ENCODE peak calls at places on chromosomes 2 and 18, in four cellular contexts. H is PC-3, U is neural progenitor cell, E is HCT116. W is an unnamed sample.

GRCh38 chr2:209579236-209579749 is 155.4 kb downstream of the MAP2 start:
- DNase-seq in H (no peak), U (peak; percentile 66), E (no peak), W (peak; percentile 50)

GRCh38 chr18:58135170-58135569 is 91.1 kb downstream of the NEDD4L start:
- DNase-seq in H (peak; percentile 60), U (no peak), E (no peak), W (peak; percentile 71)

GRCh38 chr2:18092760-18093159 is 214.3 kb downstream of the KCNS3 start:
- DNase-seq in H (no peak), U (no peak), E (no peak), W (no peak)

GRCh38 chr2:215435261-215435808 is 533 bp downstream of the FN1 start:
- DNase-seq in H (peak; percentile 37), U (peak; percentile 86), E (no peak), W (peak; percentile 70)

GRCh38 chr2:206728277-206729199 is 10.3 kb upstream of the DYTN start:
- DNase-seq in H (peak; percentile 82), U (no peak), E (peak; percentile 1), W (peak; percentile 56)

GRCh38 chr2:163338270-163338669 is 397.5 kb downstream of the FIGN start:
- DNase-seq in H (no peak), U (peak; percentile 8), E (no peak), W (no peak)

GRCh38 chr18:48408727-48409590 is at the start of gene ZBTB7C:
- DNase-seq in H (no peak), U (peak; percentile 86), E (no peak), W (peak; percentile 61)

GRCh38 chr2:235669983-235670962 is 176.4 kb downstream of the AGAP1 start:
- DNase-seq in H (peak; percentile 64), U (peak; percentile 92), E (no peak), W (peak; percentile 96)

GRCh38 chr18:12373032-12373770 is 3.8 kb downstream of the AFG3L2 start:
- DNase-seq in H (no peak), U (no peak), E (no peak), W (peak; percentile 14)

GRCh38 chr2:75464348-75464946 is 96.3 kb downstream of the EVA1A start:
- DNase-seq in H (peak; percentile 60), U (no peak), E (peak; percentile 3), W (peak; percentile 58)

GRCh38 chr2:120602251-120602650 is 133.4 kb upstream of the GLI2 start:
- DNase-seq in H (no peak), U (no peak), E (no peak), W (peak; percentile 81)

GRCh38 chr2:216540920-216541319 is 42.3 kb downstream of the RPL37A start:
- DNase-seq in H (no peak), U (no peak), E (no peak), W (no peak)

GRCh38 chr18:26700201-26700600 is 151.8 kb upstream of the KCTD1 start:
- DNase-seq in H (no peak), U (no peak), E (no peak), W (no peak)

GRCh38 chr2:201353116-201353515 is 4.0 kb downstream of the FLACC1 start:
- DNase-seq in H (no peak), U (no peak), E (no peak), W (no peak)

GRCh38 chr2:216555274-216555673 is 56.6 kb downstream of the RPL37A start:
- DNase-seq in H (peak; percentile 63), U (no peak), E (no peak), W (peak; percentile 79)

GRCh38 chr18:47345996-47346395 is 94.5 kb upstream of the SKOR2 start:
- DNase-seq in H (no peak), U (no peak), E (no peak), W (no peak)

GRCh38 chr2:238714038-238714528 is 133.8 kb upstream of the TWIST2 start:
- DNase-seq in H (no peak), U (no peak), E (no peak), W (peak; percentile 74)

GRCh38 chr2:121501070-121501469 is 29.6 kb upstream of the RNU4ATAC start:
- DNase-seq in H (peak; percentile 40), U (no peak), E (no peak), W (peak; percentile 81)

GRCh38 chr2:62184499-62185045 is 11.3 kb upstream of the B3GNT2 start:
- DNase-seq in H (no peak), U (no peak), E (no peak), W (no peak)

GRCh38 chr2:179981085-179981484 is 26.0 kb downstream of the CWC22 start:
- DNase-seq in H (peak; percentile 93), U (no peak), E (no peak), W (peak; percentile 71)

GRCh38 chr2:240576436-240577205 is 8.3 kb downstream of the RNPEPL1 start:
- DNase-seq in H (no peak), U (no peak), E (no peak), W (no peak)

GRCh38 chr18:26350961-26351360 is 124.7 kb downstream of the TAF4B start:
- DNase-seq in H (no peak), U (no peak), E (no peak), W (no peak)

GRCh38 chr2:84494070-84494469 is 22.2 kb upstream of the DNAH6 start:
- DNase-seq in H (peak; percentile 64), U (no peak), E (no peak), W (peak; percentile 60)

GRCh38 chr2:62972601-62973000 is 78.0 kb upstream of the OTX1 start:
- DNase-seq in H (no peak), U (no peak), E (no peak), W (no peak)

GRCh38 chr2:24919100-24919976 is 699 bp downstream of the ADCY3 start:
- DNase-seq in H (peak; percentile 54), U (no peak), E (no peak), W (peak; percentile 65)

GRCh38 chr18:67770520-67770919 is 254.0 kb upstream of the DSEL start:
- DNase-seq in H (no peak), U (no peak), E (no peak), W (no peak)

GRCh38 chr2:46569061-46569560 is 89.7 kb downstream of the TMEM247 start:
- DNase-seq in H (no peak), U (no peak), E (no peak), W (no peak)

GRCh38 chr2:123953848-123954247 is 71.2 kb upstream of the CNTNAP5 start:
- DNase-seq in H (peak; percentile 97), U (no peak), E (no peak), W (peak; percentile 19)

GRCh38 chr18:44627245-44627644 is 53.4 kb upstream of the SETBP1 start:
- DNase-seq in H (peak; percentile 8), U (no peak), E (no peak), W (peak; percentile 74)

DNA sequence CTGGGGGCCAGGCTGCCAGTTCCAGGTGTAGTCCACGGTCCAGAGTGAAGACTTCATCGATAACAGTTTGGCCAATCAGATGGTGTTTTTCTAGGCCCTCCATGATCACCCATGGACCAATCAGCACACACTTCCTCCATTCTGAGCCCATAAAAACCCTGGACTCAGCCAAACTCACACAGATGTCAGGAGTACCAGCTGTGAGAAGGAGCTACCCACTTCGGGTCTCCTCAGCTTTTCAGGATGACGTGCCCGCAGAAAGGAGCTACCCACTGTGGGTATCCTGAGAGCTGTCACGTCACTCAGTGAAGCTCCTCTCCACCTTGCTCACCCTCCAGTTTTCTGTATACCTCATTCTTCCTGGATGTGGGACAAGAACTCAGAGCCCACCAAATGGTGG is 210.0 kb upstream of the RASGRP3 start:
- DNase-seq in H (no peak), U (no peak), E (no peak), W (no peak)
- TF ChIP-seq EZH2phosphoT487 in H (no peak), U (no peak), E (no peak), W (no peak)

GRCh38 chr2:237264480-237265219 is 149.3 kb downstream of the COL6A3 start:
- DNase-seq in H (peak; percentile 89), U (no peak), E (no peak), W (peak; percentile 98)

GRCh38 chr2:237259201-237259600 is 154.8 kb downstream of the COL6A3 start:
- DNase-seq in H (no peak), U (no peak), E (no peak), W (no peak)

GRCh38 chr2:237258146-237258545 is 155.8 kb downstream of the COL6A3 start:
- DNase-seq in H (no peak), U (peak; percentile 13), E (no peak), W (peak; percentile 16)

GRCh38 chr2:237260032-237260431 is 153.9 kb downstream of the COL6A3 start:
- DNase-seq in H (no peak), U (no peak), E (no peak), W (no peak)

DNA sequence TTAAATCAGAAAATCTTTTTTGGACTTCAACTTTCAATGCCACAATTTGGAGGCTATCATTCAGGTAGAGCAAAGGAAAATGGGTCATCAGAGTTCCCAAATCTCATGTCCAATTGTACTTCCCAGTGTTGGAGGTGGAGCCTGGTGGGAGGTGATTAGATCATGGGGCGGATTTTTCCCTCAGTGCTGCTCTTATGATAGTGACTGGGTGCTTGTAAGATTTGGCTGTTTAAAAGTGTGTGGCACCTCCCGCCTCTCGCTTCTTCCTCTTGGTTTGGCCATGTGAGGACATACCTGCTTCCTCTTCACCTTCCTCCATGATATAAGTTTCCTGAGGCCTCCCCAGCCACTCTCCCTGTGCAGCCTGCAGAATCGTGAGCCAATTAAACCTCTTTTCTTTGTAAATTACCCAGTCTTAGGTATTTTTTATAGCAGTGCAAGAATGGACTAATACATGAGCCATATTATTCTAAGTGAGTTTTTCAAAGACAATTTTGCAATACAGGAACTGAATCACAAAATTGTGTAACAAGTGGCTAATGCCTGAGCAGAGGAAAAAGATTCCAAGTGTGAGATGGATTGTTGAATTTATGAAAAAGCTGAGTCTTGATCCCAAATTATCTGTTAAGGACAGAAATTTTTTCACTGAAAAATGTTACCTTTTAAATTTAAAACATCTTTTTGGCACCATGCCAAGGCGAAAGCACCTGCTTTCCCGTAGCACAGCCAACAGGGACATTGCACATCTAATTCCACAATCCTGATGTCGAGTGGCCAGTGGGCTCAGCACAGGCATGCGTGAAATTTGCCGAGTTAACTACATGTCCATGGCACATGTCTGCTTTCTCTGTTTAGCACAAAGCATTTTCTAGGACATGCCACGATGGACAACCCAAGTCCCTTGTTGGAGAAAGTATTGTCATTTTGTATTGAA is 150.9 kb downstream of the COL6A3 start:
- DNase-seq in H (peak; percentile 80), U (no peak), E (no peak), W (peak; percentile 88)
- H3K4me3 ChIP-seq in H (no peak overlapping the region), U (no peak overlapping the region), E (no peak overlapping the region), W (no peak overlapping the region)

DNA sequence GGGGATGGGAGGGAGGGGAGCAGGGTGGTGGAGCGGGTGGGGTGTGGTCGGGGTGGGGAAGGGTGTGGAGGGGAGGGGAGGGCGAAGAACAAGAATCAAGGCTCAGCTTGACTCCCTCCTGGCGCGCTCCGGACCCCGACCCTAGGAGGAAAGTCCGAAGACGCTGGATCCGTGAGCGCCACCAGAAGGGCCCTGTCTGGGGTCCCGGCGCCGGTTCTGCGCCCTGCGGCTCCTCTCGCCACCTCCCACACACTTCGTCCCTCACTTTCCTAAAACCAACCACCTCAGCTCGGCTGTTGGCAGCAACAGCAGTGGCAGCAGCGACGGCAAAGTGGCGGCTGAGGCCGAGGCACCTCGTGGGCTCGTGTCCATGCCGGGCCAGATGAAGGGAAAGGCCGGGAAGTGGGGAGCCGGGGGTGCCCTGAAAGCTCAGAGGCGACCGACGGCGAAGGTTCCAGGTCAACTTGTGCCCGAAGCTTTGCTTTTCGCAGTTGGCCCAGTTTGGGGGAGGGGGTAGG is 2.1 kb downstream of the KLHL14 start:
- DNase-seq in H (no peak), U (peak; percentile 39), E (no peak), W (no peak)
- H3K9ac ChIP-seq in H (no peak overlapping the region), U (no peak overlapping the region), E (no peak overlapping the region), W (no peak overlapping the region)

DNA sequence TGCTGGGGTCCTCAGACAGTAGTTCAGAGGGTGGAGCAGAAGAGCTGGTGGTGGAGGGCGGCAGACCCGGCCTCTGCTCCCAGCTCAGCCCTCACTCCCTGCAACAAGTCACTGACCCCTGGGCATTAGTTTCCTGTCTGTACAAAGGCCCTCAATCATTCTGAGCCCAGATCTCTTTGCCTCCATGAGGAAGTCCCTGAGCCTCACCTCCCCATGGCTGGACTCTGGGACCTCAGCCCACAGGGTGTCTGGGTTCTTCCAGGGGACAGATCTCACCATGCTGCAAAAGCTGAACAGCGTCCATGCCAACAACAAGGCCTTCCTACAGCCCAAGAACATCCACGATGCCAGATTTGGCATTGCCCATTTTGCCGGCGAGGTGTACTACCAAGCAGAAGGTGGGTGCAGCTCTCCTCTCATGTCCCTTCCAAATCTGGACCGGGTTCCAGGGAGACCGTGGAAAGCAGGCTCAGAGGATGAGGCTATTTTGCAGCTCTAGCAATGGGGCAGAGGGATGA is 49.1 kb downstream of the MYO7B start:
- DNase-seq in H (no peak), U (no peak), E (no peak), W (no peak)
- TF ChIP-seq EZH2phosphoT487 in H (no peak), U (no peak), E (no peak), W (no peak)

W was measured in GM23248.